ENCODE peak calls at places on chromosomes 4 and X, in seven cellular contexts. Q is RWPE2, T is lung, D is tibial artery, A is heart left ventricle, N is Panc1, L is A549. Z is an unnamed sample.

GRCh38 chr4:154622598-154622997 is 10.1 kb upstream of the FGG start:
- DNase-seq in L (peak), A (no peak), N (no peak), D (no peak), T (no peak), Q (no peak), Z (no peak)

GRCh38 chr4:142648378-142648777 is 197.7 kb downstream of the INPP4B start:
- DNase-seq in A (no peak), N (no peak), T (no peak), Q (no peak), D (no peak), L (no peak), Z (no peak)

GRCh38 chrX:152735860-152736511 is 2.4 kb downstream of the MAGEA12 start:
- DNase-seq in A (no peak), L (no peak), N (no peak), T (peak), Q (no peak), D (no peak), Z (peak)

GRCh38 chrX:13005671-13006473 is 31.0 kb downstream of the TMSB4X start:
- DNase-seq in N (no peak), L (no peak), A (no peak), Q (no peak), D (peak), T (no peak), Z (no peak)

GRCh38 chr4:36183665-36184393 is 60.5 kb downstream of the ARAP2 start:
- DNase-seq in T (no peak), Q (no peak), D (no peak), A (no peak), N (no peak), L (no peak), Z (no peak)

GRCh38 chr4:143335979-143336827 is 473 bp upstream of the GAB1 start:
- DNase-seq in T (peak), D (peak), Q (peak), L (peak), N (no peak), A (peak), Z (peak)

GRCh38 chrX:112521658-112522057 is 158.1 kb downstream of the LHFPL1 start:
- DNase-seq in L (no peak), A (no peak), T (no peak), N (no peak), D (no peak), Q (no peak), Z (no peak)

GRCh38 chr4:119209077-119209476 is 3.4 kb upstream of the USP53 start:
- DNase-seq in Q (no peak), T (no peak), N (peak), L (peak), A (no peak), D (no peak), Z (no peak)

GRCh38 chr4:1547863-1548637 is 136.1 kb downstream of the FAM53A start:
- DNase-seq in Q (no peak), T (no peak), L (no peak), D (peak), A (peak), N (no peak), Z (no peak)

GRCh38 chr4:176335421-176335820 is 15.7 kb downstream of the SPCS3 start:
- DNase-seq in Q (no peak), A (no peak), N (no peak), T (no peak), L (no peak), D (no peak), Z (no peak)

GRCh38 chrX:34956915-34957314 is 14.3 kb downstream of the FAM47B start:
- DNase-seq in Q (no peak), L (peak), T (no peak), A (no peak), D (no peak), N (no peak), Z (no peak)

GRCh38 chr4:186203391-186203802 is 12.0 kb downstream of the CYP4V2 start:
- DNase-seq in L (no peak), N (no peak), A (no peak), D (no peak), Q (no peak), T (no peak), Z (no peak)

GRCh38 chr4:185634066-185634652 is 98.9 kb upstream of the PDLIM3 start:
- DNase-seq in A (no peak), Q (no peak), L (no peak), T (no peak), N (no peak), D (no peak), Z (no peak)

GRCh38 chrX:107675823-107676555 is 47.7 kb downstream of the PRPS1 start:
- DNase-seq in N (no peak), T (peak), Q (no peak), D (peak), A (no peak), L (no peak), Z (peak)

GRCh38 chrX:107677909-107678308 is 49.6 kb downstream of the PRPS1 start:
- DNase-seq in L (no peak), Q (no peak), T (no peak), D (peak), A (no peak), N (no peak), Z (peak)

GRCh38 chrX:107677501-107677901 is 49.2 kb downstream of the PRPS1 start:
- DNase-seq in D (no peak), A (no peak), L (no peak), N (no peak), T (no peak), Q (no peak), Z (no peak)

GRCh38 chrX:107675365-107675654 is 47.0 kb downstream of the PRPS1 start:
- DNase-seq in L (no peak), N (no peak), Q (no peak), T (no peak), A (no peak), D (no peak), Z (no peak)

DNA sequence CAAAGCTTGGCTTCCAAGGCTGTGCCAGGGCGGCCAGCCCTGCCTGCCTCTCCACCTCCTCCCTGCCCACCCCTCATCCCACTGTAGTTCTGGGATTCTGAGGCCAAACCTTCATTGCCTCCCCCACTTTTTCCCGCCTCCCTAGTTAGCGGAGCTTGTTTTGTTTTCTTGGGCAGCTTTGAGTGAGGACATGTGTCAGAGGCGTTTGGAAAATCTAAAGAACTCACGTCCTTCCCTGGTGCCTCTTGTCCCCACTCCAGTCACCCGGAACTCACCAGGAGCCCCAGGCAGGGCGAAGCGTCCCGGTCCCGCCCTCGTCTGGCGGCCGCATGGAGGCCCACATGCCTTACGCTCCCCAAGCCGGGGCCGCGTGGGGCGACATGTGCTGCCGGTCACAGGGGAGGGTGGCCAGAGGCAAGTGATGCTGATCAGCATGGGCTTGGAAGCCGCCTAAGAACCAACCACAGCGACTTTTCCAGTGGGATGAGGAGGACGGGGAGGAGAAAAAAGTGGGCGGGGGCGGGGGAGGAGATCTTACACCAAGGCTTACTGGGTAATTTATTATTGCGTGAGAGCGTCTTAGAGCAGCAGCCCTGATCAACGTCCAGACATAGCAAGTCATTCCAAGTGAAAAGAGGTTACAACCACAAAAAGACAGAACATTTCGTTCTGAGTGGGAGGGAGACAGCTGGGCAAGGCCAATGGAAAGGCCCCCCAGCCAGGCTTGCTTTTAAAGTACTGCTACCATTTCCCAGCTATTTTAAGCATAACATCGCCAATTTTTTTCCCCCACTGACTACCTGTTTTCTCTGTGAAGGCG is 48.5 kb downstream of the PRPS1 start:
- DNase-seq in D (peak), T (peak), N (peak), A (peak), Q (peak), L (peak), Z (peak)
- TF ChIP-seq CTCF in D (no peak), T (no peak), N (no peak), A (no peak), Q (no peak), L (no peak), Z (no peak)

GRCh38 chrX:39904816-39905474 is 192.8 kb downstream of the BCOR start:
- DNase-seq in L (no peak), N (no peak), T (no peak), A (no peak), D (no peak), Q (no peak), Z (no peak)

GRCh38 chrX:39907964-39908616 is 189.7 kb downstream of the BCOR start:
- DNase-seq in N (peak), A (peak), Q (peak), L (peak), T (peak), D (peak), Z (peak)

GRCh38 chrX:39903937-39904336 is 193.8 kb downstream of the BCOR start:
- DNase-seq in A (no peak), L (peak), N (no peak), T (no peak), D (no peak), Q (no peak), Z (no peak)

GRCh38 chrX:39905475-39905889 is 192.3 kb downstream of the BCOR start:
- DNase-seq in T (no peak), D (no peak), L (no peak), Q (no peak), A (no peak), N (no peak), Z (no peak)

DNA sequence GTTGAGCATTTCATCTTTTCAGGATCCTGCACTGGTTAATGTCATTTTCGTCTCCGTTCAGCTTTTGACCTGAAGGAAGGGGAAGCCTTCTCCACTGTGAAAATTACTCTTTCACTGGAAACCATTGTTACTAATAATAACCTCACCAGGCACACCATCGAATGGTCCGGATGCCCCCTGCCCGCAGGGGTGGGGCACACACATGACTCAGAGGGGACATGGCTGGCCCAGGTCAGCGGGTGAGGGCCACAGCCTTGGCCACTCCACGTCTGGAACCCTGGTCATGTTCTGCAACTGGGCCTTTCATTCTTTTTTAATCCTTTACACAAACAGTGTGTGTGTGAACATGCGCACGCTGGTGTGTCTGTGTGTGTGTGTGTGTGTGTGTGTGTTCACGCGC is 191.8 kb downstream of the BCOR start:
- DNase-seq in Q (no peak), T (no peak), L (no peak), D (no peak), N (no peak), A (no peak), Z (no peak)
- H3K4me3 ChIP-seq in Q (no peak), T (no peak), L (no peak), D (no peak), N (no peak), A (no peak), Z (no peak)

GRCh38 chr4:165461176-165461835 is 82.5 kb downstream of the CPE start:
- DNase-seq in N (no peak), D (no peak), Q (no peak), L (no peak), T (no peak), A (no peak), Z (no peak)
- H3K27ac ChIP-seq in N (no peak), D (no peak), Q (no peak), L (no peak), T (no peak), A (no peak), Z (no peak)

DNA sequence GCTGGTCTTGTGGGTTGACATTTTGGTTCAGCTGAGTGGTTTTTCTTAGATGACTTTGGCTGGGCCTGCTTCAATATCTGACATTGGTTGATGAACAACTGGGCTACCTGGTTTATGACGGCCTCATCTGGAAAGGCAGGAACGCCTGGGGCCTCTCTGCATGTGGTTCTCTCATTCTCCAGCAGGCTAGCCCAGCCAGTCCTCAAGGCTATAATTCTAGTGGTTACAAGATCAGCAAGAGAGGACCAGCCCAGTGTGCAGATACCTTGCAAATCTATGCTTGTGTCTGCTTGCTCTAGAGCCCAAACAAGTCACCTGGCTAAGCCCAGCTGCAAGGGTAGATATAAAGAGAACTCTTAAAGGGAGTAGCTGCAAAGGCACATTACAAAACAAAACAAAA is 214.2 kb upstream of the PUDP start:
- DNase-seq in Q (no peak), D (no peak), A (no peak), L (no peak), T (no peak), N (no peak), Z (no peak)
- TF ChIP-seq CTCF in Q (no peak), D (no peak), A (no peak), L (no peak), T (no peak), N (no peak), Z (no peak)

GRCh38 chrX:140764401-140764919 is 54.9 kb downstream of the LINC00632 start:
- DNase-seq in Q (no peak), A (peak), N (no peak), D (peak), T (no peak), L (no peak), Z (peak)
- H3K4me3 ChIP-seq in Q (peak), A (peak), N (no peak), D (peak), T (no peak), L (peak), Z (peak)

Z was measured in coronary artery.